ENCODE peak calls at places on chromosomes 12 and 14, in five cellular contexts. R, B, S, X and J are unnamed samples.

GRCh38 chr14:31934767-31935266 is 142.3 kb upstream of the ARHGAP5 start:
- DNase-seq in R (no peak), B (no peak), S (peak), X (peak), J (peak)

GRCh38 chr12:74889563-74890236 is 319.9 kb downstream of the KCNC2 start:
- DNase-seq in R (no peak), B (no peak), S (peak), X (peak), J (no peak)

GRCh38 chr14:74638970-74639369 is 26.9 kb upstream of the LTBP2 start:
- DNase-seq in R (no peak), B (no peak), S (peak), X (peak), J (no peak)

GRCh38 chr12:107903377-107904061 is 129.0 kb downstream of the ASCL4 start:
- DNase-seq in R (no peak), B (peak), S (no peak), X (peak), J (peak)

GRCh38 chr12:131281016-131281415 is 327.3 kb downstream of the ADGRD1 start:
- DNase-seq in R (no peak), B (no peak), S (no peak), X (no peak), J (no peak)

GRCh38 chr14:89684139-89684538 is 267.1 kb upstream of the FOXN3 start:
- DNase-seq in R (no peak), B (no peak), S (no peak), X (no peak), J (no peak)

GRCh38 chr14:34593740-34594375 is 36.1 kb downstream of the SNX6 start:
- DNase-seq in R (no peak), B (no peak), S (peak), X (peak), J (no peak)

GRCh38 chr12:79689477-79690155 is 1.1 kb downstream of the PAWR start:
- DNase-seq in R (no peak), B (peak), S (peak), X (peak), J (peak)

GRCh38 chr12:57129311-57130288 is 1.3 kb downstream of the LRP1 start:
- DNase-seq in R (no peak), B (no peak), S (peak), X (peak), J (peak)

GRCh38 chr14:76697246-76697645 is 64.0 kb upstream of the VASH1 start:
- DNase-seq in R (no peak), B (no peak), S (no peak), X (no peak), J (no peak)

GRCh38 chr14:93764211-93764659 is 24.1 kb downstream of the PRIMA1 start:
- DNase-seq in R (no peak), B (no peak), S (no peak), X (peak), J (peak)

GRCh38 chr14:52043690-52044089 is 25.2 kb downstream of the NID2 start:
- DNase-seq in R (peak), B (no peak), S (peak), X (peak), J (peak)

GRCh38 chr12:98579347-98579746 is 14.1 kb upstream of the SLC25A3 start:
- DNase-seq in R (no peak), B (no peak), S (no peak), X (no peak), J (no peak)

GRCh38 chr12:81492131-81492720 is 266.9 kb downstream of the PPFIA2 start:
- DNase-seq in R (no peak), B (no peak), S (peak), X (no peak), J (no peak)

GRCh38 chr12:77893918-77894317 is 63.2 kb downstream of the NAV3 start:
- DNase-seq in R (no peak), B (no peak), S (peak), X (no peak), J (peak)

GRCh38 chr14:103534576-103535061 is 5.6 kb downstream of the TRMT61A start:
- DNase-seq in R (no peak), B (no peak), S (no peak), X (no peak), J (no peak)

GRCh38 chr12:16531623-16532022 is 74.3 kb downstream of the LMO3 start:
- DNase-seq in R (no peak), B (no peak), S (no peak), X (no peak), J (peak)

GRCh38 chr14:100802766-100803693 is 22.9 kb upstream of the MEG3 start:
- DNase-seq in R (no peak), B (no peak), S (no peak), X (no peak), J (no peak)

GRCh38 chr14:32762886-32763285 is 175.8 kb upstream of the NPAS3 start:
- DNase-seq in R (no peak), B (no peak), S (peak), X (peak), J (no peak)

GRCh38 chr12:107864235-107864634 is 89.7 kb downstream of the ASCL4 start:
- DNase-seq in R (no peak), B (no peak), S (no peak), X (no peak), J (no peak)

GRCh38 chr14:34843011-34843554 is 32.1 kb downstream of the BAZ1A start:
- DNase-seq in R (no peak), B (no peak), S (peak), X (peak), J (no peak)

GRCh38 chr12:50603817-50604639 is 99.2 kb downstream of the DIP2B start:
- DNase-seq in R (no peak), B (no peak), S (peak), X (peak), J (no peak)

GRCh38 chr12:12488823-12489528 is 73.7 kb downstream of the DUSP16 start:
- DNase-seq in R (no peak), B (no peak), S (no peak), X (no peak), J (no peak)

GRCh38 chr14:31678421-31679249 is 117.4 kb downstream of the NUBPL start:
- DNase-seq in R (no peak), B (no peak), S (no peak), X (no peak), J (no peak)

GRCh38 chr14:54446201-54446693 is 5.1 kb upstream of the CNIH1 start:
- DNase-seq in R (no peak), B (peak), S (peak), X (peak), J (peak)

DNA sequence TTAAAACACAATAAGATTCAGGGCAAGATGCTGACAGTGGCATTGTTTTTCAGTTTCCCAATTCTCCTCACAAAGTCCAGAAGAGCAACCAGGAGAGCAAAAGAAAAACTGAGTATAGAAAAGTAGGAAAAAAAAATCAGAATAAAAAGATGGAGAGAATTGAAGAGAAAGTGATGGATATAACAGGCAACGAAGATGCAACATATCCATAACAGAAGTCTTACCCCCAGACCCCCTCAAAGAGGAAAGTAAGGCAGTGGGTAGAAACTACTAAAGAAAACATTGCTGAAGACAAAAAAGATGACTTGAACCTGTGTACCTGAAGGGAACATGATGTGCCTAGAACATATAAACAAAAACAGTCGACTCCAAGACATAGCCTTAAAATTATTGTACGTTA is 10.6 kb downstream of the TCL1A start:
- DNase-seq in R (no peak), B (no peak), S (no peak), X (no peak), J (no peak)
- H3K4me3 ChIP-seq in R (no peak), B (no peak), S (no peak), X (no peak), J (no peak)

GRCh38 chr14:81474685-81475324 is 58.8 kb downstream of the SEL1L start:
- DNase-seq in R (no peak), B (no peak), S (no peak), X (no peak), J (no peak)

GRCh38 chr14:81476816-81477215 is 56.8 kb downstream of the SEL1L start:
- DNase-seq in R (no peak), B (no peak), S (no peak), X (no peak), J (no peak)

GRCh38 chr14:81473456-81474155 is 60.0 kb downstream of the SEL1L start:
- DNase-seq in R (no peak), B (no peak), S (no peak), X (no peak), J (no peak)

GRCh38 chr14:81472096-81472800 is 61.4 kb downstream of the SEL1L start:
- DNase-seq in R (no peak), B (no peak), S (no peak), X (no peak), J (no peak)

DNA sequence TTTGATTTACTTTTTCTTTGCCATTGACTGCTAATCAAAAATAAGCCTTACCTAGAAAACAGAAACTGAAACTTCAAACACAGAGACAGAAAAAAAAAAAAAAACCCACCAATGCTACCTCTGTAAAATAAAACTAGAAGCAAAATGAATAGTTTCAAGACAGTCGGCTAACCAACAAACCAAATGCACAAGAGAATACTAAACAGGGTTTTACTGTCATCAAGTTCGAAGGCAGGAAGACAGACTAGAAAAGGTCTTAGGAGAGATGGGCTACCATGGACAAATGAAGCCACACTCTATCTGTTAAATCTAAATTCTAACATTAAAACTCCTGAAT is 59.5 kb downstream of the SEL1L start:
- DNase-seq in R (no peak), B (no peak), S (no peak), X (no peak), J (no peak)
- H3K4me3 ChIP-seq in R (peak), B (no peak), S (no peak), X (no peak), J (no peak)

DNA sequence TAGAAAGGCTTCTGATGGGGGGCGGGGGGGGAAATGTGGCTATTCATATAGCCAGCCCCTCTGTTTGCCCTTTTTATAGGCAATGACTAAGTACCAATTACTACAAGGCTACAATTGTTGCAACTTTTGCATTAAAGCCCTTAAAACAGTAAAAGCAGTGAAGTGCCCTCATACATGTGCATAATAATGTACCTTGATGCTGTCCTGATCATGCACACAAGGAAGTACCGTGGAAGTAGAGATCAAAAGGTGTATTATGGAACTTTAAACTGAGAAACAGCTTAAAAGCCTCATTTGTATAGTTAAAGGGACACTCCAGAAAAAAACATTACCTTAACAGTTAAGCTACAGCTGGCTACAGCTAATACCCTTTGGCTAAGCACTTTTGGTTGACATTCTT is 111.8 kb downstream of the PLEKHG7 start:
- DNase-seq in R (no peak), B (no peak), S (no peak), X (no peak), J (no peak)
- H3K4me3 ChIP-seq in R (no peak), B (no peak), S (no peak), X (no peak), J (no peak)

GRCh38 chr12:30753233-30753632 is 1.5 kb downstream of the CAPRIN2 start:
- DNase-seq in R (no peak), B (no peak), S (peak), X (peak), J (no peak)
- H3K4me3 ChIP-seq in R (no peak), B (no peak), S (peak), X (peak), J (no peak)

GRCh38 chr14:24399981-24400718 is 1.3 kb downstream of the NYNRIN start:
- DNase-seq in R (no peak), B (no peak), S (no peak), X (no peak), J (no peak)
- H3K4me3 ChIP-seq in R (no peak), B (peak), S (peak), X (peak), J (peak)

DNA sequence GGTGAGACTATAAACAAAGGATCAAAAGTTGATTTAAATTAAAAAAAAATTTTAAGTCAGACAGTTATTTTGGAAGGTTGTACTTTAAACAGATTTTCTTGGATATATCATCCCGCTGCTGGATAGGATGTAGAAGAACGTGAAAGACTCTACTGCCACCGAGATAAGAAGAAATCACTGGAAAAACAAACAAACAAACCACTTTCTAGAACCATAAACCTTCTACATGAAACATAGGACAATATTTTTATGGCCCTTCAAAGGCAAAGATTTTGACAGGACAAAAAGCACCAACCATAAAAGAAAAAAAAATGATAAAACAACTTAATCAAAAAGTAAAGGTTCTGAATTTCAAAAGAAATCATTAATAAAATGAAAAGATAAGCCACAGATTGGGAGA is 268.2 kb upstream of the DAAM1 start:
- DNase-seq in R (no peak), B (no peak), S (no peak), X (no peak), J (no peak)
- H3K4me3 ChIP-seq in R (no peak), B (no peak), S (no peak), X (no peak), J (no peak)

DNA sequence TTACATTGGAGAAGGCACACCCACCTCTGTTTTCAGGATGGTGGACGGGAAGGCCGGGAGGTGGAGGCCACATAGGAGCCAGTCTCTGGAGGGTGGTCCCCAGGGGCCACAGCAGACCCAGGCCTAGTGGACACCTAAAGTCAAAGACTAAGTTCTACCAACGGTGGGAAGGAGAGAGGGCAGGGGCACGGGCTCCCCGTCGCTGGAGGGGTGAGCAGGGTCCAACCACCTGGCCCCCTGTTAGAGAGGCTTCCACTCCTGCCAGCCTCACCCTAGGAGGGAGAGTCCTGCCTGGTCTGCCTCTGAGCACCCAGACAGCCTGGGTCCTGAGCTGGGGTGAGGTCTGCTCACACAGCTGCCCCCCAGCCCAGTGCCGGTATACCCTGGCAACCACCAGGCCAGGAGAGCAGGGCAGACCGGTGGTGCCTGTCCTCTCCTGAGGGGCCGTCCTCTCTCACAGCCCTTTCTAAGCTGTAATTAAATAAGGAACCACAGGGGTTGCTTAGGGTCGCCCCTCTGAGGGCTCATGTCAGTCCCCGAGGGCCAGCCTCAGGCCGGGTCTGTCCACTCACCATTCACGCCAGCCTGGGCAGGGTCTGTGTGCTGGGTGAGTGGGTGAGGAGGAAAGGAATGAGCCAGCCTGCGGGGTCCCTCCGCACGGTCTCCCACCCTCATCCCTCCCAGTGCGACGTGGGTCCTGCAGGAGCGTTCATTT is 2.3 kb downstream of the INF2 start:
- DNase-seq in R (no peak), B (no peak), S (no peak), X (no peak), J (no peak)
- H3K4me3 ChIP-seq in R (peak), B (no peak), S (no peak), X (peak), J (no peak)